ENCODE peak calls at places on chromosomes 7 and 10, in four cellular contexts. One of them, this sample, is unnamed.

GRCh38 chr7:149885191-149886017 is 11.6 kb downstream of the ATP6V0E2 start:
- DNase-seq in T-helper 1 cell: no peak
- DNase-seq in Kasumi-1: no peak
- DNase-seq in ELR: no peak
- DNase-seq in this sample: no peak

GRCh38 chr10:86956841-86957448 is 470 bp downstream of the MMRN2 start:
- DNase-seq in T-helper 1 cell: no peak
- DNase-seq in Kasumi-1: no peak
- DNase-seq in ELR: no peak
- DNase-seq in this sample: no peak

GRCh38 chr7:2974093-2974819 is 69.4 kb downstream of the CARD11 start:
- DNase-seq in T-helper 1 cell: no peak
- DNase-seq in Kasumi-1: no peak
- DNase-seq in ELR: no peak
- DNase-seq in this sample: no peak

GRCh38 chr10:126088144-126088543 is 191.8 kb downstream of the FANK1 start:
- DNase-seq in T-helper 1 cell: no peak
- DNase-seq in Kasumi-1: no peak
- DNase-seq in ELR: peak
- DNase-seq in this sample: no peak

GRCh38 chr10:121167534-121168243 is 316.5 kb downstream of the WDR11 start:
- DNase-seq in T-helper 1 cell: no peak
- DNase-seq in Kasumi-1: no peak
- DNase-seq in ELR: no peak
- DNase-seq in this sample: no peak

GRCh38 chr10:35533565-35533964 is 71.6 kb upstream of the GJD4 start:
- DNase-seq in T-helper 1 cell: no peak
- DNase-seq in Kasumi-1: no peak
- DNase-seq in ELR: no peak
- DNase-seq in this sample: no peak

GRCh38 chr7:128167316-128167691 is 73.8 kb upstream of the LEP start:
- DNase-seq in T-helper 1 cell: no peak
- DNase-seq in Kasumi-1: peak
- DNase-seq in ELR: peak
- DNase-seq in this sample: no peak

GRCh38 chr10:93085272-93085859 is 11.7 kb downstream of the CYP26A1 start:
- DNase-seq in T-helper 1 cell: no peak
- DNase-seq in Kasumi-1: no peak
- DNase-seq in ELR: no peak
- DNase-seq in this sample: no peak

GRCh38 chr7:92717601-92717981 is 118.8 kb downstream of the CDK6 start:
- DNase-seq in T-helper 1 cell: no peak
- DNase-seq in Kasumi-1: no peak
- DNase-seq in ELR: peak
- DNase-seq in this sample: no peak

GRCh38 chr7:604038-604883 is 84.6 kb upstream of the PDGFA start:
- DNase-seq in T-helper 1 cell: peak
- DNase-seq in Kasumi-1: peak
- DNase-seq in ELR: peak
- DNase-seq in this sample: peak

GRCh38 chr10:119378737-119379067 is 163.8 kb downstream of the RGS10 start:
- DNase-seq in T-helper 1 cell: no peak
- DNase-seq in Kasumi-1: no peak
- DNase-seq in ELR: no peak
- DNase-seq in this sample: no peak

GRCh38 chr7:137915266-137915665 is 68.5 kb upstream of the DGKI start:
- DNase-seq in T-helper 1 cell: no peak
- DNase-seq in Kasumi-1: no peak
- DNase-seq in ELR: no peak
- DNase-seq in this sample: no peak

This sample was measured in immature natural killer cell.